ENCODE peak calls at places on chromosomes 7 and 10, in nine cellular contexts. One of them, this sample, is unnamed.

GRCh38 chr10:33716461-33717267 is 382.2 kb upstream of the NRP1 start:
- DNase-seq in A549: no peak
- DNase-seq in ovary: no peak
- DNase-seq in naive thymus-derived CD4-positive, alpha-beta T cell: no peak
- DNase-seq in T-helper 9 cell: no peak
- DNase-seq in activated CD4-positive, alpha-beta T cell treated with anti-CD3 and anti-CD28 coated beads, Interleukin-2, amount 50 U/mL, for 24 hours: no peak
- DNase-seq in ELR: no peak
- DNase-seq in A172: no peak
- DNase-seq in AG04449: no peak
- DNase-seq in this sample: no peak

GRCh38 chr10:97805096-97805879 is 33.5 kb upstream of the SFRP5 start:
- DNase-seq in AG04449: no peak
- DNase-seq in activated CD4-positive, alpha-beta T cell treated with anti-CD3 and anti-CD28 coated beads, Interleukin-2, amount 50 U/mL, for 24 hours: no peak
- DNase-seq in A172: no peak
- DNase-seq in T-helper 9 cell: no peak
- DNase-seq in A549: no peak
- DNase-seq in ovary: no peak
- DNase-seq in ELR: no peak
- DNase-seq in naive thymus-derived CD4-positive, alpha-beta T cell: no peak
- DNase-seq in this sample: no peak

GRCh38 chr7:49974035-49974434 is 119.0 kb downstream of the ZPBP start:
- DNase-seq in naive thymus-derived CD4-positive, alpha-beta T cell: no peak
- DNase-seq in AG04449: no peak
- DNase-seq in T-helper 9 cell: no peak
- DNase-seq in activated CD4-positive, alpha-beta T cell treated with anti-CD3 and anti-CD28 coated beads, Interleukin-2, amount 50 U/mL, for 24 hours: no peak
- DNase-seq in A172: no peak
- DNase-seq in A549: no peak
- DNase-seq in ELR: no peak
- DNase-seq in ovary: no peak
- DNase-seq in this sample: no peak

GRCh38 chr10:79059859-79060379 is 8.8 kb upstream of the ZMIZ1 start:
- DNase-seq in activated CD4-positive, alpha-beta T cell treated with anti-CD3 and anti-CD28 coated beads, Interleukin-2, amount 50 U/mL, for 24 hours: no peak
- DNase-seq in A549: no peak
- DNase-seq in AG04449: no peak
- DNase-seq in T-helper 9 cell: no peak
- DNase-seq in naive thymus-derived CD4-positive, alpha-beta T cell: no peak
- DNase-seq in ELR: no peak
- DNase-seq in ovary: peak; percentile 17
- DNase-seq in A172: no peak
- DNase-seq in this sample: no peak

GRCh38 chr7:36047254-36047653 is 105.8 kb upstream of the EEPD1 start:
- DNase-seq in naive thymus-derived CD4-positive, alpha-beta T cell: no peak
- DNase-seq in activated CD4-positive, alpha-beta T cell treated with anti-CD3 and anti-CD28 coated beads, Interleukin-2, amount 50 U/mL, for 24 hours: no peak
- DNase-seq in T-helper 9 cell: no peak
- DNase-seq in AG04449: no peak
- DNase-seq in ELR: peak; percentile 32
- DNase-seq in A549: no peak
- DNase-seq in A172: no peak
- DNase-seq in ovary: no peak
- DNase-seq in this sample: no peak

GRCh38 chr10:27584302-27584701 is 80.2 kb downstream of the RAB18 start:
- DNase-seq in T-helper 9 cell: no peak
- DNase-seq in ELR: no peak
- DNase-seq in activated CD4-positive, alpha-beta T cell treated with anti-CD3 and anti-CD28 coated beads, Interleukin-2, amount 50 U/mL, for 24 hours: no peak
- DNase-seq in naive thymus-derived CD4-positive, alpha-beta T cell: no peak
- DNase-seq in A549: no peak
- DNase-seq in AG04449: no peak
- DNase-seq in ovary: no peak
- DNase-seq in A172: no peak
- DNase-seq in this sample: no peak

GRCh38 chr7:2725178-2726105 is 37.4 kb downstream of the AMZ1 start:
- DNase-seq in ovary: peak; percentile 30
- DNase-seq in naive thymus-derived CD4-positive, alpha-beta T cell: no peak
- DNase-seq in AG04449: no peak
- DNase-seq in A549: no peak
- DNase-seq in activated CD4-positive, alpha-beta T cell treated with anti-CD3 and anti-CD28 coated beads, Interleukin-2, amount 50 U/mL, for 24 hours: no peak
- DNase-seq in ELR: no peak
- DNase-seq in A172: no peak
- DNase-seq in T-helper 9 cell: no peak
- DNase-seq in this sample: no peak

GRCh38 chr7:99762680-99763327 is 21.2 kb downstream of the CYP3A4 start:
- DNase-seq in activated CD4-positive, alpha-beta T cell treated with anti-CD3 and anti-CD28 coated beads, Interleukin-2, amount 50 U/mL, for 24 hours: no peak
- DNase-seq in AG04449: peak; percentile 5
- DNase-seq in ELR: no peak
- DNase-seq in T-helper 9 cell: no peak
- DNase-seq in ovary: no peak
- DNase-seq in A549: no peak
- DNase-seq in naive thymus-derived CD4-positive, alpha-beta T cell: no peak
- DNase-seq in A172: no peak
- DNase-seq in this sample: peak; percentile 92

GRCh38 chr10:35928017-35928619 is 286.0 kb upstream of the FZD8 start:
- DNase-seq in ELR: no peak
- DNase-seq in naive thymus-derived CD4-positive, alpha-beta T cell: no peak
- DNase-seq in A549: no peak
- DNase-seq in T-helper 9 cell: no peak
- DNase-seq in A172: no peak
- DNase-seq in ovary: no peak
- DNase-seq in AG04449: no peak
- DNase-seq in activated CD4-positive, alpha-beta T cell treated with anti-CD3 and anti-CD28 coated beads, Interleukin-2, amount 50 U/mL, for 24 hours: no peak
- DNase-seq in this sample: no peak

GRCh38 chr7:6545398-6546126 is 5.7 kb downstream of the GRID2IP start:
- DNase-seq in A172: no peak
- DNase-seq in naive thymus-derived CD4-positive, alpha-beta T cell: no peak
- DNase-seq in ELR: no peak
- DNase-seq in T-helper 9 cell: no peak
- DNase-seq in A549: no peak
- DNase-seq in activated CD4-positive, alpha-beta T cell treated with anti-CD3 and anti-CD28 coated beads, Interleukin-2, amount 50 U/mL, for 24 hours: no peak
- DNase-seq in AG04449: no peak
- DNase-seq in ovary: no peak
- DNase-seq in this sample: no peak

GRCh38 chr7:2805213-2806003 is 38.7 kb downstream of the GNA12 start:
- DNase-seq in naive thymus-derived CD4-positive, alpha-beta T cell: no peak
- DNase-seq in A172: no peak
- DNase-seq in T-helper 9 cell: no peak
- DNase-seq in AG04449: no peak
- DNase-seq in A549: no peak
- DNase-seq in ovary: peak; percentile 75
- DNase-seq in ELR: no peak
- DNase-seq in activated CD4-positive, alpha-beta T cell treated with anti-CD3 and anti-CD28 coated beads, Interleukin-2, amount 50 U/mL, for 24 hours: no peak
- DNase-seq in this sample: no peak

GRCh38 chr7:151951672-151952338 is 4.4 kb upstream of the GALNTL5 start:
- DNase-seq in A549: no peak
- DNase-seq in naive thymus-derived CD4-positive, alpha-beta T cell: no peak
- DNase-seq in ovary: no peak
- DNase-seq in A172: no peak
- DNase-seq in AG04449: no peak
- DNase-seq in T-helper 9 cell: no peak
- DNase-seq in ELR: no peak
- DNase-seq in activated CD4-positive, alpha-beta T cell treated with anti-CD3 and anti-CD28 coated beads, Interleukin-2, amount 50 U/mL, for 24 hours: no peak
- DNase-seq in this sample: no peak

GRCh38 chr7:27586825-27587224 is 75.9 kb downstream of the HIBADH start:
- DNase-seq in naive thymus-derived CD4-positive, alpha-beta T cell: no peak
- DNase-seq in ovary: no peak
- DNase-seq in AG04449: no peak
- DNase-seq in ELR: no peak
- DNase-seq in T-helper 9 cell: no peak
- DNase-seq in A549: no peak
- DNase-seq in A172: no peak
- DNase-seq in activated CD4-positive, alpha-beta T cell treated with anti-CD3 and anti-CD28 coated beads, Interleukin-2, amount 50 U/mL, for 24 hours: no peak
- DNase-seq in this sample: no peak

GRCh38 chr7:119515214-119515613 is 757.8 kb upstream of the KCND2 start:
- DNase-seq in A549: no peak
- DNase-seq in activated CD4-positive, alpha-beta T cell treated with anti-CD3 and anti-CD28 coated beads, Interleukin-2, amount 50 U/mL, for 24 hours: no peak
- DNase-seq in AG04449: no peak
- DNase-seq in ovary: no peak
- DNase-seq in ELR: no peak
- DNase-seq in T-helper 9 cell: no peak
- DNase-seq in naive thymus-derived CD4-positive, alpha-beta T cell: no peak
- DNase-seq in A172: no peak
- DNase-seq in this sample: no peak

GRCh38 chr10:48289652-48290238 is 15.2 kb upstream of the FRMPD2 start:
- DNase-seq in A172: peak; percentile 49
- DNase-seq in naive thymus-derived CD4-positive, alpha-beta T cell: peak; percentile 31
- DNase-seq in activated CD4-positive, alpha-beta T cell treated with anti-CD3 and anti-CD28 coated beads, Interleukin-2, amount 50 U/mL, for 24 hours: peak; percentile 22
- DNase-seq in A549: peak; percentile 50
- DNase-seq in ELR: peak; percentile 60
- DNase-seq in AG04449: no peak
- DNase-seq in ovary: peak; percentile 40
- DNase-seq in T-helper 9 cell: peak; percentile 33
- DNase-seq in this sample: peak; percentile 18

GRCh38 chr10:77812741-77813140 is 113.8 kb downstream of the DLG5 start:
- DNase-seq in T-helper 9 cell: no peak
- DNase-seq in ovary: no peak
- DNase-seq in A172: no peak
- DNase-seq in AG04449: no peak
- DNase-seq in A549: no peak
- DNase-seq in activated CD4-positive, alpha-beta T cell treated with anti-CD3 and anti-CD28 coated beads, Interleukin-2, amount 50 U/mL, for 24 hours: no peak
- DNase-seq in ELR: no peak
- DNase-seq in naive thymus-derived CD4-positive, alpha-beta T cell: no peak
- DNase-seq in this sample: no peak

GRCh38 chr10:90222372-90222771 is 521.0 kb downstream of the KIF20B start:
- DNase-seq in naive thymus-derived CD4-positive, alpha-beta T cell: no peak
- DNase-seq in activated CD4-positive, alpha-beta T cell treated with anti-CD3 and anti-CD28 coated beads, Interleukin-2, amount 50 U/mL, for 24 hours: no peak
- DNase-seq in ELR: peak; percentile 71
- DNase-seq in ovary: no peak
- DNase-seq in A172: peak; percentile 57
- DNase-seq in AG04449: no peak
- DNase-seq in T-helper 9 cell: no peak
- DNase-seq in A549: no peak
- DNase-seq in this sample: peak; percentile 15

GRCh38 chr10:6267941-6268340 is 65.2 kb downstream of the PFKFB3 start:
- DNase-seq in AG04449: no peak
- DNase-seq in ELR: no peak
- DNase-seq in A172: no peak
- DNase-seq in T-helper 9 cell: no peak
- DNase-seq in activated CD4-positive, alpha-beta T cell treated with anti-CD3 and anti-CD28 coated beads, Interleukin-2, amount 50 U/mL, for 24 hours: no peak
- DNase-seq in A549: no peak
- DNase-seq in ovary: no peak
- DNase-seq in naive thymus-derived CD4-positive, alpha-beta T cell: no peak
- DNase-seq in this sample: no peak

GRCh38 chr10:58721781-58722180 is 209.1 kb downstream of the BICC1 start:
- DNase-seq in activated CD4-positive, alpha-beta T cell treated with anti-CD3 and anti-CD28 coated beads, Interleukin-2, amount 50 U/mL, for 24 hours: no peak
- DNase-seq in AG04449: no peak
- DNase-seq in A549: no peak
- DNase-seq in T-helper 9 cell: no peak
- DNase-seq in A172: no peak
- DNase-seq in ELR: no peak
- DNase-seq in ovary: no peak
- DNase-seq in naive thymus-derived CD4-positive, alpha-beta T cell: no peak
- DNase-seq in this sample: no peak

GRCh38 chr10:78581133-78581694 is 487.6 kb upstream of the ZMIZ1 start:
- DNase-seq in AG04449: no peak
- DNase-seq in T-helper 9 cell: no peak
- DNase-seq in ELR: no peak
- DNase-seq in A549: no peak
- DNase-seq in naive thymus-derived CD4-positive, alpha-beta T cell: no peak
- DNase-seq in A172: no peak
- DNase-seq in ovary: no peak
- DNase-seq in activated CD4-positive, alpha-beta T cell treated with anti-CD3 and anti-CD28 coated beads, Interleukin-2, amount 50 U/mL, for 24 hours: no peak
- DNase-seq in this sample: no peak

GRCh38 chr7:69739182-69739581 is 140.9 kb downstream of the AUTS2 start:
- DNase-seq in A172: peak; percentile 49
- DNase-seq in naive thymus-derived CD4-positive, alpha-beta T cell: no peak
- DNase-seq in ELR: no peak
- DNase-seq in AG04449: no peak
- DNase-seq in T-helper 9 cell: no peak
- DNase-seq in ovary: no peak
- DNase-seq in A549: no peak
- DNase-seq in activated CD4-positive, alpha-beta T cell treated with anti-CD3 and anti-CD28 coated beads, Interleukin-2, amount 50 U/mL, for 24 hours: peak; percentile 3
- DNase-seq in this sample: no peak

GRCh38 chr7:22338411-22338810 is 18.5 kb downstream of the RAPGEF5 start:
- DNase-seq in ovary: no peak
- DNase-seq in A549: no peak
- DNase-seq in ELR: no peak
- DNase-seq in naive thymus-derived CD4-positive, alpha-beta T cell: no peak
- DNase-seq in T-helper 9 cell: no peak
- DNase-seq in activated CD4-positive, alpha-beta T cell treated with anti-CD3 and anti-CD28 coated beads, Interleukin-2, amount 50 U/mL, for 24 hours: no peak
- DNase-seq in A172: no peak
- DNase-seq in AG04449: no peak
- DNase-seq in this sample: no peak

GRCh38 chr10:89183571-89183970 is 23.5 kb downstream of the CH25H start:
- DNase-seq in naive thymus-derived CD4-positive, alpha-beta T cell: no peak
- DNase-seq in A549: no peak
- DNase-seq in ELR: peak; percentile 44
- DNase-seq in T-helper 9 cell: no peak
- DNase-seq in ovary: no peak
- DNase-seq in AG04449: no peak
- DNase-seq in activated CD4-positive, alpha-beta T cell treated with anti-CD3 and anti-CD28 coated beads, Interleukin-2, amount 50 U/mL, for 24 hours: no peak
- DNase-seq in A172: no peak
- DNase-seq in this sample: no peak

GRCh38 chr10:111102381-111102973 is 25.6 kb downstream of the ADRA2A start:
- DNase-seq in activated CD4-positive, alpha-beta T cell treated with anti-CD3 and anti-CD28 coated beads, Interleukin-2, amount 50 U/mL, for 24 hours: no peak
- DNase-seq in AG04449: no peak
- DNase-seq in naive thymus-derived CD4-positive, alpha-beta T cell: no peak
- DNase-seq in ovary: no peak
- DNase-seq in ELR: no peak
- DNase-seq in A549: no peak
- DNase-seq in A172: no peak
- DNase-seq in T-helper 9 cell: no peak
- DNase-seq in this sample: no peak

GRCh38 chr7:2104107-2104710 is 128.5 kb downstream of the MAD1L1 start:
- DNase-seq in ELR: peak; percentile 95
- DNase-seq in naive thymus-derived CD4-positive, alpha-beta T cell: peak; percentile 72
- DNase-seq in activated CD4-positive, alpha-beta T cell treated with anti-CD3 and anti-CD28 coated beads, Interleukin-2, amount 50 U/mL, for 24 hours: peak; percentile 64
- DNase-seq in ovary: peak; percentile 96
- DNase-seq in T-helper 9 cell: peak; percentile 41
- DNase-seq in A172: no peak
- DNase-seq in AG04449: peak; percentile 54
- DNase-seq in A549: peak; percentile 91
- DNase-seq in this sample: no peak

GRCh38 chr7:115267503-115267902 is 345.6 kb downstream of the MDFIC start:
- DNase-seq in AG04449: no peak
- DNase-seq in T-helper 9 cell: no peak
- DNase-seq in ovary: no peak
- DNase-seq in A549: no peak
- DNase-seq in ELR: no peak
- DNase-seq in A172: no peak
- DNase-seq in naive thymus-derived CD4-positive, alpha-beta T cell: no peak
- DNase-seq in activated CD4-positive, alpha-beta T cell treated with anti-CD3 and anti-CD28 coated beads, Interleukin-2, amount 50 U/mL, for 24 hours: no peak
- DNase-seq in this sample: no peak

GRCh38 chr7:17090751-17091150 is 207.7 kb upstream of the AHR start:
- DNase-seq in A172: peak; percentile 72
- DNase-seq in AG04449: peak; percentile 70
- DNase-seq in naive thymus-derived CD4-positive, alpha-beta T cell: no peak
- DNase-seq in A549: no peak
- DNase-seq in T-helper 9 cell: no peak
- DNase-seq in ELR: peak; percentile 94
- DNase-seq in activated CD4-positive, alpha-beta T cell treated with anti-CD3 and anti-CD28 coated beads, Interleukin-2, amount 50 U/mL, for 24 hours: no peak
- DNase-seq in ovary: no peak
- DNase-seq in this sample: peak; percentile 29

GRCh38 chr10:35517431-35518181 is 87.5 kb upstream of the GJD4 start:
- DNase-seq in T-helper 9 cell: no peak
- DNase-seq in ELR: peak; percentile 39
- DNase-seq in naive thymus-derived CD4-positive, alpha-beta T cell: no peak
- DNase-seq in AG04449: no peak
- DNase-seq in ovary: no peak
- DNase-seq in A172: no peak
- DNase-seq in A549: no peak
- DNase-seq in activated CD4-positive, alpha-beta T cell treated with anti-CD3 and anti-CD28 coated beads, Interleukin-2, amount 50 U/mL, for 24 hours: no peak
- DNase-seq in this sample: no peak